ENCODE peak calls at places on chromosomes 12 and 14, in seven cellular contexts. One of them, this sample, is unnamed.

GRCh38 chr12:10021342-10021741 is 9.1 kb upstream of the CLEC9A start:
- DNase-seq in HEK293T: no peak
- DNase-seq in AG20443: no peak
- DNase-seq in T-cell: no peak
- DNase-seq in Peyer's patch: no peak
- DNase-seq in effector CD4-positive, alpha-beta T cell: no peak
- DNase-seq in anterior cingulate cortex: no peak
- DNase-seq in this sample: no peak

GRCh38 chr14:53285806-53286205 is 132.7 kb upstream of the DDHD1 start:
- DNase-seq in HEK293T: no peak
- DNase-seq in AG20443: no peak
- DNase-seq in T-cell: no peak
- DNase-seq in Peyer's patch: no peak
- DNase-seq in effector CD4-positive, alpha-beta T cell: no peak
- DNase-seq in anterior cingulate cortex: no peak
- DNase-seq in this sample: no peak

GRCh38 chr12:14904854-14905253 is 19.2 kb upstream of the MGP start:
- DNase-seq in HEK293T: no peak
- DNase-seq in AG20443: no peak
- DNase-seq in T-cell: no peak
- DNase-seq in Peyer's patch: no peak
- DNase-seq in effector CD4-positive, alpha-beta T cell: no peak
- DNase-seq in anterior cingulate cortex: no peak
- DNase-seq in this sample: no peak

GRCh38 chr12:85392508-85392907 is 112.5 kb downstream of the ALX1 start:
- DNase-seq in HEK293T: no peak
- DNase-seq in AG20443: no peak
- DNase-seq in T-cell: no peak
- DNase-seq in Peyer's patch: no peak
- DNase-seq in effector CD4-positive, alpha-beta T cell: no peak
- DNase-seq in anterior cingulate cortex: no peak
- DNase-seq in this sample: no peak

GRCh38 chr12:99043319-99043914 is 398.3 kb downstream of the APAF1 start:
- DNase-seq in HEK293T: peak
- DNase-seq in AG20443: peak
- DNase-seq in T-cell: peak
- DNase-seq in Peyer's patch: peak
- DNase-seq in effector CD4-positive, alpha-beta T cell: peak
- DNase-seq in anterior cingulate cortex: peak
- DNase-seq in this sample: no peak

GRCh38 chr14:70098257-70098809 is 90.4 kb downstream of the SLC8A3 start:
- DNase-seq in HEK293T: no peak
- DNase-seq in AG20443: no peak
- DNase-seq in T-cell: no peak
- DNase-seq in Peyer's patch: no peak
- DNase-seq in effector CD4-positive, alpha-beta T cell: no peak
- DNase-seq in anterior cingulate cortex: no peak
- DNase-seq in this sample: no peak

GRCh38 chr14:90546767-90547166 is 149.9 kb downstream of the CALM1 start:
- DNase-seq in HEK293T: no peak
- DNase-seq in AG20443: no peak
- DNase-seq in T-cell: no peak
- DNase-seq in Peyer's patch: no peak
- DNase-seq in effector CD4-positive, alpha-beta T cell: no peak
- DNase-seq in anterior cingulate cortex: no peak
- DNase-seq in this sample: no peak

GRCh38 chr14:63276492-63277342 is 42.0 kb downstream of the GPHB5 start:
- DNase-seq in HEK293T: peak
- DNase-seq in AG20443: peak
- DNase-seq in T-cell: no peak
- DNase-seq in Peyer's patch: no peak
- DNase-seq in effector CD4-positive, alpha-beta T cell: no peak
- DNase-seq in anterior cingulate cortex: no peak
- DNase-seq in this sample: no peak

GRCh38 chr14:93691042-93691780 is 97.1 kb downstream of the PRIMA1 start:
- DNase-seq in HEK293T: no peak
- DNase-seq in AG20443: no peak
- DNase-seq in T-cell: no peak
- DNase-seq in Peyer's patch: no peak
- DNase-seq in effector CD4-positive, alpha-beta T cell: no peak
- DNase-seq in anterior cingulate cortex: no peak
- DNase-seq in this sample: no peak

GRCh38 chr14:105876158-105876557 is 349.8 kb downstream of the TMEM121 start:
- DNase-seq in HEK293T: no peak
- DNase-seq in AG20443: no peak
- DNase-seq in T-cell: peak
- DNase-seq in Peyer's patch: no peak
- DNase-seq in effector CD4-positive, alpha-beta T cell: no peak
- DNase-seq in anterior cingulate cortex: no peak
- DNase-seq in this sample: no peak

GRCh38 chr14:99715266-99716000 is 31.3 kb downstream of the CYP46A1 start:
- DNase-seq in HEK293T: peak
- DNase-seq in AG20443: no peak
- DNase-seq in T-cell: no peak
- DNase-seq in Peyer's patch: no peak
- DNase-seq in effector CD4-positive, alpha-beta T cell: no peak
- DNase-seq in anterior cingulate cortex: no peak
- DNase-seq in this sample: no peak

GRCh38 chr12:88574278-88574677 is 6.0 kb downstream of the KITLG start:
- DNase-seq in HEK293T: no peak
- DNase-seq in AG20443: no peak
- DNase-seq in T-cell: no peak
- DNase-seq in Peyer's patch: no peak
- DNase-seq in effector CD4-positive, alpha-beta T cell: no peak
- DNase-seq in anterior cingulate cortex: no peak
- DNase-seq in this sample: no peak

GRCh38 chr12:96006727-96007126 is 10.6 kb upstream of the HAL start:
- DNase-seq in HEK293T: no peak
- DNase-seq in AG20443: no peak
- DNase-seq in T-cell: no peak
- DNase-seq in Peyer's patch: no peak
- DNase-seq in effector CD4-positive, alpha-beta T cell: no peak
- DNase-seq in anterior cingulate cortex: no peak
- DNase-seq in this sample: no peak

GRCh38 chr12:104183443-104183842 is 32.1 kb upstream of the TXNRD1 start:
- DNase-seq in HEK293T: no peak
- DNase-seq in AG20443: no peak
- DNase-seq in T-cell: no peak
- DNase-seq in Peyer's patch: no peak
- DNase-seq in effector CD4-positive, alpha-beta T cell: no peak
- DNase-seq in anterior cingulate cortex: no peak
- DNase-seq in this sample: no peak

GRCh38 chr14:67532998-67533753 is at the start of gene PLEKHH1:
- DNase-seq in HEK293T: peak
- DNase-seq in AG20443: peak
- DNase-seq in T-cell: no peak
- DNase-seq in Peyer's patch: peak
- DNase-seq in effector CD4-positive, alpha-beta T cell: no peak
- DNase-seq in anterior cingulate cortex: peak
- DNase-seq in this sample: peak

GRCh38 chr12:116385486-116386217 is 108.2 kb upstream of the MED13L start:
- DNase-seq in HEK293T: no peak
- DNase-seq in AG20443: no peak
- DNase-seq in T-cell: no peak
- DNase-seq in Peyer's patch: no peak
- DNase-seq in effector CD4-positive, alpha-beta T cell: no peak
- DNase-seq in anterior cingulate cortex: no peak
- DNase-seq in this sample: no peak

GRCh38 chr14:101405171-101405883 is 156.0 kb upstream of the DIO3 start:
- DNase-seq in HEK293T: no peak
- DNase-seq in AG20443: no peak
- DNase-seq in T-cell: no peak
- DNase-seq in Peyer's patch: no peak
- DNase-seq in effector CD4-positive, alpha-beta T cell: no peak
- DNase-seq in anterior cingulate cortex: no peak
- DNase-seq in this sample: no peak

GRCh38 chr12:47941475-47942326 is 21.7 kb upstream of the TMEM106C start:
- DNase-seq in HEK293T: no peak
- DNase-seq in AG20443: no peak
- DNase-seq in T-cell: no peak
- DNase-seq in Peyer's patch: no peak
- DNase-seq in effector CD4-positive, alpha-beta T cell: no peak
- DNase-seq in anterior cingulate cortex: no peak
- DNase-seq in this sample: no peak

GRCh38 chr12:46786774-46787173 is 39.0 kb downstream of the SLC38A4 start:
- DNase-seq in HEK293T: no peak
- DNase-seq in AG20443: peak
- DNase-seq in T-cell: no peak
- DNase-seq in Peyer's patch: no peak
- DNase-seq in effector CD4-positive, alpha-beta T cell: no peak
- DNase-seq in anterior cingulate cortex: no peak
- DNase-seq in this sample: no peak

GRCh38 chr12:31728289-31728916 is 418 bp downstream of the AMN1 start:
- DNase-seq in HEK293T: peak
- DNase-seq in AG20443: peak
- DNase-seq in T-cell: no peak
- DNase-seq in Peyer's patch: peak
- DNase-seq in effector CD4-positive, alpha-beta T cell: no peak
- DNase-seq in anterior cingulate cortex: peak
- DNase-seq in this sample: peak

GRCh38 chr12:127944211-127944899 is 322.6 kb upstream of the TMEM132C start:
- DNase-seq in HEK293T: no peak
- DNase-seq in AG20443: no peak
- DNase-seq in T-cell: no peak
- DNase-seq in Peyer's patch: no peak
- DNase-seq in effector CD4-positive, alpha-beta T cell: no peak
- DNase-seq in anterior cingulate cortex: no peak
- DNase-seq in this sample: no peak

GRCh38 chr12:51951843-51952722 is 584 bp downstream of the ACVR1B start:
- DNase-seq in HEK293T: no peak
- DNase-seq in AG20443: peak
- DNase-seq in T-cell: no peak
- DNase-seq in Peyer's patch: no peak
- DNase-seq in effector CD4-positive, alpha-beta T cell: no peak
- DNase-seq in anterior cingulate cortex: no peak
- DNase-seq in this sample: no peak

GRCh38 chr12:128337456-128338160 is 70.6 kb downstream of the TMEM132C start:
- DNase-seq in HEK293T: no peak
- DNase-seq in AG20443: no peak
- DNase-seq in T-cell: no peak
- DNase-seq in Peyer's patch: no peak
- DNase-seq in effector CD4-positive, alpha-beta T cell: no peak
- DNase-seq in anterior cingulate cortex: no peak
- DNase-seq in this sample: no peak

GRCh38 chr12:58346032-58346632 is 404.8 kb downstream of the ATP23 start:
- DNase-seq in HEK293T: peak
- DNase-seq in AG20443: peak
- DNase-seq in T-cell: no peak
- DNase-seq in Peyer's patch: no peak
- DNase-seq in effector CD4-positive, alpha-beta T cell: no peak
- DNase-seq in anterior cingulate cortex: no peak
- DNase-seq in this sample: peak

GRCh38 chr14:43252866-43253265 is 1254.2 kb downstream of the FSCB start:
- DNase-seq in HEK293T: no peak
- DNase-seq in AG20443: no peak
- DNase-seq in T-cell: no peak
- DNase-seq in Peyer's patch: no peak
- DNase-seq in effector CD4-positive, alpha-beta T cell: no peak
- DNase-seq in anterior cingulate cortex: no peak
- DNase-seq in this sample: no peak

GRCh38 chr12:18861287-18861858 is 123.5 kb downstream of the CAPZA3 start:
- DNase-seq in HEK293T: no peak
- DNase-seq in AG20443: no peak
- DNase-seq in T-cell: no peak
- DNase-seq in Peyer's patch: no peak
- DNase-seq in effector CD4-positive, alpha-beta T cell: no peak
- DNase-seq in anterior cingulate cortex: no peak
- DNase-seq in this sample: no peak

GRCh38 chr12:117533687-117534086 is 172.3 kb upstream of the NOS1 start:
- DNase-seq in HEK293T: no peak
- DNase-seq in AG20443: no peak
- DNase-seq in T-cell: no peak
- DNase-seq in Peyer's patch: no peak
- DNase-seq in effector CD4-positive, alpha-beta T cell: no peak
- DNase-seq in anterior cingulate cortex: no peak
- DNase-seq in this sample: no peak

GRCh38 chr12:6052940-6053329 is 71.5 kb downstream of the VWF start:
- DNase-seq in HEK293T: no peak
- DNase-seq in AG20443: peak
- DNase-seq in T-cell: no peak
- DNase-seq in Peyer's patch: no peak
- DNase-seq in effector CD4-positive, alpha-beta T cell: no peak
- DNase-seq in anterior cingulate cortex: no peak
- DNase-seq in this sample: no peak

GRCh38 chr12:67742461-67742860 is 93.9 kb downstream of the DYRK2 start:
- DNase-seq in HEK293T: no peak
- DNase-seq in AG20443: no peak
- DNase-seq in T-cell: no peak
- DNase-seq in Peyer's patch: no peak
- DNase-seq in effector CD4-positive, alpha-beta T cell: no peak
- DNase-seq in anterior cingulate cortex: no peak
- DNase-seq in this sample: no peak

GRCh38 chr12:122836027-122836921 is 1.0 kb downstream of the HIP1R start:
- DNase-seq in HEK293T: no peak
- DNase-seq in AG20443: peak
- DNase-seq in T-cell: peak
- DNase-seq in Peyer's patch: peak
- DNase-seq in effector CD4-positive, alpha-beta T cell: peak
- DNase-seq in anterior cingulate cortex: no peak
- DNase-seq in this sample: no peak

GRCh38 chr12:94783862-94784261 is 133.5 kb upstream of the TMCC3 start:
- DNase-seq in HEK293T: no peak
- DNase-seq in AG20443: no peak
- DNase-seq in T-cell: no peak
- DNase-seq in Peyer's patch: no peak
- DNase-seq in effector CD4-positive, alpha-beta T cell: no peak
- DNase-seq in anterior cingulate cortex: no peak
- DNase-seq in this sample: no peak